ENCODE peak calls at places on chromosomes 11 and 22, in four cellular contexts. M, Q, N and C are unnamed samples.

GRCh38 chr11:47891886-47892285 is 43.7 kb upstream of the NUP160 start:
- DNase-seq in M (no peak), Q (no peak), N (no peak), C (no peak)

GRCh38 chr11:125295922-125296321 is 131.4 kb downstream of the PKNOX2 start:
- DNase-seq in M (peak), Q (no peak), N (no peak), C (no peak)

GRCh38 chr22:44348963-44349950 is 36.5 kb upstream of the SHISAL1 start:
- DNase-seq in M (no peak), Q (no peak), N (no peak), C (no peak)

GRCh38 chr22:23078462-23078787 is 8.1 kb downstream of the GNAZ start:
- DNase-seq in M (no peak), Q (no peak), N (no peak), C (no peak)

GRCh38 chr22:30208631-30209603 is 37.6 kb downstream of the LIF start:
- DNase-seq in M (peak), Q (peak), N (peak), C (no peak)

GRCh38 chr11:69637956-69638871 is 2.7 kb upstream of the CCND1 start:
- DNase-seq in M (no peak), Q (no peak), N (peak), C (no peak)

GRCh38 chr11:58727415-58727797 is 4.3 kb downstream of the GLYAT start:
- DNase-seq in M (no peak), Q (no peak), N (no peak), C (no peak)

GRCh38 chr11:46451759-46452158 is 60.2 kb upstream of the CHRM4 start:
- DNase-seq in M (no peak), Q (no peak), N (no peak), C (no peak)

GRCh38 chr11:16986434-16987204 is 27.6 kb downstream of the PLEKHA7 start:
- DNase-seq in M (no peak), Q (no peak), N (peak), C (no peak)

GRCh38 chr11:92880391-92880790 is 89.1 kb upstream of the MTNR1B start:
- DNase-seq in M (no peak), Q (no peak), N (no peak), C (no peak)

GRCh38 chr22:17085277-17086091 is 684 bp downstream of the IL17RA start:
- DNase-seq in M (peak), Q (no peak), N (peak), C (no peak)

GRCh38 chr22:25875461-25875860 is 133.5 kb downstream of the MYO18B start:
- DNase-seq in M (no peak), Q (no peak), N (no peak), C (no peak)
- H3K27ac ChIP-seq in M (no peak), Q (no peak), N (no peak), C (no peak)

GRCh38 chr22:27853404-27853803 is 51.8 kb upstream of the MN1 start:
- DNase-seq in M (no peak), Q (no peak), N (no peak), C (no peak)

GRCh38 chr22:27863001-27863400 is 56.1 kb downstream of the PITPNB start:
- DNase-seq in M (no peak), Q (no peak), N (no peak), C (no peak)

GRCh38 chr22:27863556-27863955 is 55.5 kb downstream of the PITPNB start:
- DNase-seq in M (no peak), Q (no peak), N (no peak), C (no peak)

GRCh38 chr22:27857441-27857840 is 55.9 kb upstream of the MN1 start:
- DNase-seq in M (no peak), Q (no peak), N (no peak), C (no peak)

GRCh38 chr22:27859336-27859735 is 57.8 kb upstream of the MN1 start:
- DNase-seq in M (no peak), Q (no peak), N (no peak), C (no peak)
- H3K27ac ChIP-seq in M (peak), Q (peak), N (peak), C (no peak)

GRCh38 chr22:47450876-47451475 is 688.5 kb downstream of the TBC1D22A start:
- DNase-seq in M (no peak), Q (no peak), N (no peak), C (no peak)
- H3K27ac ChIP-seq in M (no peak), Q (no peak), N (no peak), C (no peak)

DNA sequence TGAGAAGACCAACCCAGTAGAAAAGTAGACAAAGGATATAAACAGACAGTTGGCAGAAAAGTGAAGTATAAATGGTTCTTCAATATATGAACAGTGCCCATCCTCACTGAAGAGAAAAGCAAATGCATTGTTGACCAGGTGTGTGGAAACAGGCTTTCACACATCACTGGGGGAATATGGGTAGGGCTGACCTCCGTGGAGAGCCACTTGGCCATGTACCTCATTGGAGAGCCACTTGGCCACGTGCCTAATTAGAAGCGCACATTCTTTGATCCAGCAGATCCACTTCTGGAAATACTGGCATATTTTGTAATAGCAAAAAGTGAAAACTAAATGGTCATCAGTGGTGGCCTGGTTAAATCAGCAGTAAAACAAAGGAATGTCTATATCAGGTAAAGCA is 43.2 kb downstream of the PPP6R3 start:
- DNase-seq in M (no peak), Q (no peak), N (no peak), C (no peak)
- H3K27ac ChIP-seq in M (peak), Q (no peak), N (peak), C (no peak)

DNA sequence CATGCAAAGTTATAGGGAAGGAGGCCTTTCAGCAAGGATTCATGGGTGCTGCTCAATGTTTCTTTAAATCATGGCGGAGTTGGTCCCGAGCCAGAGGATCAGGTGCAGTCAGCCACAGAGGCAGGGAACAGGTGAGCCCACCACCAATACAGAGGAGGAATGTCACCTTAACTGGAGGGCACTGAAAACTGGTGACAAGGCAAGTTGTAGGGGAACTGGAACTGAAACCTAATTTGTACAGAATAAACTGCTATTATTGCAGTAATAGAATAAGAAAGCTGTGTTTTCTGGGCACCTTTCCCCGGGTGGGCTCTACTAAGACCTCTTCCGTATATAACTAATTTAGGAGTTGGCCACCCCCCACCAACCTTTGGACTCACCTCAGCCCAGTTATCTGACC is 296.0 kb upstream of the NARS2 start:
- DNase-seq in M (no peak), Q (no peak), N (no peak), C (no peak)
- H3K27ac ChIP-seq in M (no peak), Q (no peak), N (no peak), C (no peak)

DNA sequence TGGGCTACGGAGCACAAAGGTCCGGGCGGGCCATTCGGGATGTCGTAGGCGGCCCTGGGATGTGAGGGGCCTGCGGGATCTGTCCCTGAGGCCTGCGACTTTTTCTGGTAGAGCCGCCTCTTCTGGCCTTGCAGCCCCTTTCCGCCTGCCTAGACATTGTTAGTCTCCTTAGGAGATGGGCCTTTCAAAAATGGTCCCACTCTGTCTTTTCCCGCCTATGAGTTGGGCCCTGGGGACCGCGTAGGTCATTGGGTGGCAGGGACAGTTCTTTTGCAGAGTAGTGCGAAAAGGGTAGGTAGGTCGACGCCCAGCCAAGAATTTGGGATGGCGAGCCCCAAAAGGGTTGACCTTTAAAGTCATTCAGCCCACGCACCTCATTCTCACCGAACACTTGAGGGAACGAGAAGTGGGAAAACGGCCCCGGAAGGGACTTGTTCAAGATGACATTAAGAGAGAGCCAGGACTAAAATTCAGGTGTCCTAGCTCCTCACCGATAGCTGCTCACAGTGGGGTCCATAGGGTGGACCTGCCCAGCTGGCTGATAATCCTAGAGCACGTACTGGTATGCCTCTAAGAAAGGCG is 785 bp downstream of the OTUB1 start:
- DNase-seq in M (no peak), Q (no peak), N (no peak), C (no peak)
- H3K27ac ChIP-seq in M (peak), Q (no peak), N (no peak), C (peak)

GRCh38 chr22:32543020-32543357 is 68.4 kb downstream of the FBXO7 start:
- DNase-seq in M (no peak), Q (no peak), N (no peak), C (no peak)
- H3K27ac ChIP-seq in M (peak), Q (peak), N (peak), C (no peak)

GRCh38 chr11:63595296-63595695 is 18.9 kb downstream of the PLAAT3 start:
- DNase-seq in M (no peak), Q (no peak), N (no peak), C (no peak)

GRCh38 chr11:63589000-63589399 is 25.2 kb downstream of the PLAAT3 start:
- DNase-seq in M (no peak), Q (no peak), N (no peak), C (no peak)

GRCh38 chr11:63592975-63593395 is 21.2 kb downstream of the PLAAT3 start:
- DNase-seq in M (no peak), Q (no peak), N (peak), C (no peak)

GRCh38 chr11:63586451-63587166 is 23.4 kb upstream of the PLAAT2 start:
- DNase-seq in M (no peak), Q (no peak), N (no peak), C (no peak)

DNA sequence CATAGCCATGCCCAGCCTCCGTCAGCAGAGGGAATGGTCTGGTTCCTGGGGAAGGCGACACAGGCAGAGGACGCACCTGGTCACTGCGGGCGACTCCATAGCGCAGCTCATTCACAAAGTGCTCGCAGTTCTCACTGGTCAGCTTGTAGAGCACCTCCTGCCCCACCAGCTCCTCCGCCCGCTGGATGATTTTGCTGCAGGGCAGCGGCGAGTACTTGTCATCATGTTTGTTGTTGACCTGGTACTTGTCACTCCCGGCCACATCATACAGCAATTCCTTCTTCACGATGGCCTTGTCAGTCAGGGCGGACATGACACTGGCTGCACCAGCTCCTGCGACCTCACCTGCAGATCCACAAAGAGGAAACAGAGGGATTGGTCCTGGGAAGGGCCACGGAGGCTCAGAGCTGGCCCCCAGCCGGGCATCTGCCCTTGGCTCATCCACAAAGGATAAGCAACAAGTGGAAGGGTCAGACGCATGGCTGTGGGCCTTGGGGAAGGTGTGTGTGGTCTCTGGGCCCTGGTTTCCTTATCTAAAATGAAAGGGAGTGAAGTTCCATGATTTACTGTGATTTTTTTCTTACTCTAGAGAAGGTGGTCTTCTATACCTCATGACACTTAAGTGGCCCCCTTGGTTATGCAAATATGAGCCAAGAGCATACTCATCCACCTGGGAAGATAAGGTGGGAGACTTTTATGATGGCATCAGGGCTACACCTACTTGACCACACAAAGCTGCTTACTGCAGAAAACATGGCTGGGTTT is 24.0 kb downstream of the PLAAT3 start:
- DNase-seq in M (no peak), Q (no peak), N (no peak), C (no peak)
- H3K27ac ChIP-seq in M (no peak), Q (no peak), N (no peak), C (peak)

DNA sequence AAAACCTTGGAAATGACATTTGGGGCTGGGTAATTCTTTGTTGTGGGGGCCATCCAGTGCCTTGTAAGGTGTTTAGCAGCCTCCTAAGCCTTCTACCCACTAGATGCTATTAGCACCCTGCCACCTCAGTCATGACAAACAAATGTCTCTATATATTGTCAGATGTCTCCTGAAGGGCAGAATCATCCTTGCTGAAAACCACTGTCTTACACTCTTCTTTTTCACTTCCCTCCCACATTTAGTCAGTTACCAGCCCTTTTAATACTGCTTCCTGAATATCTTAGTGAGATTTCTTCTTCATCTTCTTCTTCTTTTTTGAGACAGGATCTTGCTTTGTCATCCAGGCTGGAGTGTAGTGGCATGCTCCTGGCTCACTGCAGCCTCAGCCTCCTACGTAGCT is 33.1 kb downstream of the TNRC6B start:
- DNase-seq in M (no peak), Q (no peak), N (no peak), C (no peak)
- H3K27ac ChIP-seq in M (no peak), Q (no peak), N (no peak), C (no peak)

DNA sequence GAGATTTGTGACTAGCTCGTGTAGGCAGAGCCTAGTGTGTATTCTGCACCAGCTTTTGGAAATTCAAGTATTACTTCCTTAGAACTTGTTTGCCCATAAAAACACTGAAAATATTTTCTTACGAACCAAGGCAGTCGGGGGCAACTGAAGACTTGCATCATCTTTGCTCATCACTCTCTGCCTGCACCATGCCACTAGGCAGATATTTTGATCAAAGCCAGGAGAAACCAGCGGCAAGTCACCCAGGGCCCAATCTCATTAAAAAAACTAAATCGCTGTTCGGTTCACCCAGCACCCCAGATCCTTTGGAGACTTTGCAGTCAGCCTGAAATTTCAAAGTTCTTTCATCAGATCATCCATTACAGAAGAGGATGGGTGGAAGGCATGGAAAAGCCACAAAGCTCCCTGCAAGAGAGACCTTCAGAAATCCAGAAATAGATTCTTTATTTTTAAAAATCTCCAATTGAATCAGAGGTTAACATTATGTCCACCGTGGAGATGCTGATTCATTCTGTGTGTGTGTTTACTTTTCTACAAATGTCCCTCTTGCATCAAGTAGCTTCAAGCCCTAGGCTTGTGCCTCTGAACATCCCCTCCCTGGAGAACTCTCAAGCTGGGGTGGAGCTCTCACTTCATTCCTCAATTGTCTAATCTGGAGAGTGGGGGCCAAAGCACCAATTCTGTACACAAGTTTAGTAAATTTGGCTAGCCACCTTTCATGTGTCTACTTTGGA is 78.4 kb downstream of the ETS1 start:
- DNase-seq in M (no peak), Q (no peak), N (no peak), C (no peak)
- H3K27ac ChIP-seq in M (peak), Q (peak), N (peak), C (no peak)